ENCODE peak calls at places on chromosomes 13 and 19, in six cellular contexts. Q, X, E, N, J and B are unnamed samples.
A peak's percentile ranks its signal among the peaks of the same experiment; 100 is the strongest.

GRCh38 chr13:103282571-103283450 is 216.6 kb upstream of the SLC10A2 start:
- DNase-seq in N (no peak), X (peak; percentile 93), E (peak; percentile 18), J (no peak), Q (no peak), B (peak; percentile 93)

GRCh38 chr19:18422530-18423191 is 3.5 kb downstream of the SSBP4 start:
- DNase-seq in N (no peak), E (no peak), J (no peak), X (no peak), Q (no peak), B (no peak)

GRCh38 chr19:30076751-30077670 is 135.0 kb downstream of the URI1 start:
- DNase-seq in E (no peak), X (no peak), N (no peak), J (no peak), Q (no peak), B (no peak)

GRCh38 chr13:91375119-91375729 is 23.2 kb upstream of the GPC5 start:
- DNase-seq in Q (no peak), J (no peak), E (no peak), X (no peak), N (peak; percentile 5), B (peak; percentile 17)

GRCh38 chr19:56596676-56597075 is 1.6 kb downstream of the ZNF71 start:
- DNase-seq in E (no peak), J (no peak), Q (no peak), N (no peak), X (no peak), B (no peak)

GRCh38 chr13:106599875-106600797 is 32.2 kb upstream of the ARGLU1 start:
- DNase-seq in N (peak; percentile 54), Q (no peak), X (peak; percentile 84), E (no peak), J (no peak), B (peak; percentile 89)

GRCh38 chr13:27528908-27529307 is 78.5 kb upstream of the MTIF3 start:
- DNase-seq in J (no peak), Q (no peak), N (no peak), X (no peak), E (no peak), B (no peak)

GRCh38 chr13:79869326-79869725 is 388.4 kb downstream of the NDFIP2 start:
- DNase-seq in Q (peak; percentile 26), X (peak; percentile 12), N (no peak), J (no peak), E (no peak), B (peak; percentile 40)

GRCh38 chr19:16115309-16116039 is 3.8 kb downstream of the RAB8A start:
- DNase-seq in N (no peak), E (no peak), X (no peak), Q (no peak), J (no peak), B (no peak)

GRCh38 chr19:14061751-14062557 is at the start of gene PALM3:
- DNase-seq in E (no peak), Q (peak; percentile 95), X (no peak), N (no peak), J (no peak), B (no peak)

GRCh38 chr19:11587973-11588631 is 9.2 kb upstream of the ZNF627 start:
- DNase-seq in E (no peak), Q (no peak), X (no peak), N (no peak), J (no peak), B (no peak)

GRCh38 chr19:31553844-31554215 is 204.6 kb upstream of the TSHZ3 start:
- DNase-seq in Q (no peak), E (no peak), X (no peak), J (no peak), N (no peak), B (no peak)

GRCh38 chr13:51797664-51798488 is 6.1 kb downstream of the DHRS12 start:
- DNase-seq in N (peak; percentile 46), X (peak; percentile 40), E (peak; percentile 44), J (no peak), Q (peak; percentile 93), B (peak; percentile 69)

GRCh38 chr19:34996978-34997640 is 3.0 kb upstream of the GRAMD1A start:
- DNase-seq in Q (no peak), X (no peak), J (no peak), E (no peak), N (no peak), B (no peak)

GRCh38 chr19:38684862-38685665 is 37.6 kb downstream of the ACTN4 start:
- DNase-seq in J (no peak), X (no peak), E (no peak), N (no peak), Q (no peak), B (no peak)

GRCh38 chr13:92573467-92574057 is 653.0 kb upstream of the GPC6 start:
- DNase-seq in J (no peak), X (peak; percentile 11), N (peak; percentile 2), E (peak; percentile 0), Q (no peak), B (peak; percentile 9)

GRCh38 chr13:24208314-24208713 is 47.8 kb downstream of the SPATA13 start:
- DNase-seq in E (peak; percentile 44), J (no peak), Q (no peak), X (peak; percentile 84), N (peak; percentile 86), B (peak; percentile 84)

GRCh38 chr19:7787141-7787540 is 24.1 kb downstream of the CLEC4M start:
- DNase-seq in Q (peak; percentile 55), N (no peak), E (no peak), X (no peak), J (peak; percentile 73), B (no peak)

GRCh38 chr13:31755803-31756212 is 16.5 kb downstream of the RXFP2 start:
- DNase-seq in X (peak; percentile 75), E (no peak), Q (no peak), N (peak; percentile 89), J (no peak), B (no peak)

GRCh38 chr13:27595055-27595811 is 25.1 kb downstream of the LNX2 start:
- DNase-seq in J (no peak), Q (no peak), E (no peak), X (no peak), N (peak; percentile 3), B (no peak)

GRCh38 chr13:102799544-102800144 is 725 bp downstream of the BIVM start:
- DNase-seq in E (peak; percentile 6), N (peak; percentile 22), J (peak; percentile 60), X (peak; percentile 14), Q (peak; percentile 13), B (peak; percentile 21)

GRCh38 chr19:29448046-29448445 is 77.7 kb upstream of the VSTM2B start:
- DNase-seq in N (no peak), Q (no peak), E (no peak), J (no peak), X (no peak), B (no peak)

GRCh38 chr13:110549795-110550160 is 11.7 kb downstream of the RAB20 start:
- DNase-seq in E (no peak), Q (no peak), N (no peak), X (no peak), J (no peak), B (no peak)

GRCh38 chr19:11196406-11197287 is 698 bp downstream of the KANK2 start:
- DNase-seq in E (peak; percentile 29), Q (peak; percentile 42), X (no peak), N (peak; percentile 33), J (peak; percentile 72), B (peak; percentile 22)

GRCh38 chr19:46546194-46546896 is 50.7 kb upstream of the PNMA8B start:
- DNase-seq in J (no peak), E (peak; percentile 33), X (peak; percentile 28), Q (peak; percentile 68), N (peak; percentile 18), B (no peak)

GRCh38 chr13:97367427-97367826 is 66.5 kb upstream of the RAP2A start:
- DNase-seq in N (peak; percentile 85), E (no peak), X (peak; percentile 82), J (no peak), Q (no peak), B (peak; percentile 69)

GRCh38 chr13:45310341-45311138 is 30.4 kb downstream of the TPT1 start:
- DNase-seq in J (no peak), X (no peak), Q (no peak), E (no peak), N (no peak), B (no peak)
- H3K4me3 ChIP-seq in J (peak overlapping the region; percentile 11), X (no peak overlapping the region), Q (peak overlapping the region; percentile 31), E (peak overlapping the region; percentile 32), N (peak overlapping the region; percentile 23), B (peak overlapping the region; percentile 34)

GRCh38 chr19:44753619-44753931 is 5.1 kb downstream of the BCL3 start:
- DNase-seq in N (no peak), J (no peak), Q (no peak), X (no peak), E (no peak), B (no peak)
- H3K4me3 ChIP-seq in N (peak overlapping the region; percentile 62), J (peak overlapping the region; percentile 17), Q (peak overlapping the region; percentile 49), X (peak overlapping the region; percentile 45), E (peak overlapping the region; percentile 95), B (peak overlapping the region; percentile 40)

GRCh38 chr19:36151144-36152051 is 849 bp downstream of the COX7A1 start:
- DNase-seq in X (no peak), J (peak; percentile 74), E (no peak), Q (no peak), N (no peak), B (no peak)
- H3K4me3 ChIP-seq in X (peak overlapping the region; percentile 47), J (peak overlapping the region; percentile 72), E (no peak overlapping the region), Q (peak overlapping the region; percentile 27), N (peak overlapping the region; percentile 62), B (peak overlapping the region; percentile 26)

DNA sequence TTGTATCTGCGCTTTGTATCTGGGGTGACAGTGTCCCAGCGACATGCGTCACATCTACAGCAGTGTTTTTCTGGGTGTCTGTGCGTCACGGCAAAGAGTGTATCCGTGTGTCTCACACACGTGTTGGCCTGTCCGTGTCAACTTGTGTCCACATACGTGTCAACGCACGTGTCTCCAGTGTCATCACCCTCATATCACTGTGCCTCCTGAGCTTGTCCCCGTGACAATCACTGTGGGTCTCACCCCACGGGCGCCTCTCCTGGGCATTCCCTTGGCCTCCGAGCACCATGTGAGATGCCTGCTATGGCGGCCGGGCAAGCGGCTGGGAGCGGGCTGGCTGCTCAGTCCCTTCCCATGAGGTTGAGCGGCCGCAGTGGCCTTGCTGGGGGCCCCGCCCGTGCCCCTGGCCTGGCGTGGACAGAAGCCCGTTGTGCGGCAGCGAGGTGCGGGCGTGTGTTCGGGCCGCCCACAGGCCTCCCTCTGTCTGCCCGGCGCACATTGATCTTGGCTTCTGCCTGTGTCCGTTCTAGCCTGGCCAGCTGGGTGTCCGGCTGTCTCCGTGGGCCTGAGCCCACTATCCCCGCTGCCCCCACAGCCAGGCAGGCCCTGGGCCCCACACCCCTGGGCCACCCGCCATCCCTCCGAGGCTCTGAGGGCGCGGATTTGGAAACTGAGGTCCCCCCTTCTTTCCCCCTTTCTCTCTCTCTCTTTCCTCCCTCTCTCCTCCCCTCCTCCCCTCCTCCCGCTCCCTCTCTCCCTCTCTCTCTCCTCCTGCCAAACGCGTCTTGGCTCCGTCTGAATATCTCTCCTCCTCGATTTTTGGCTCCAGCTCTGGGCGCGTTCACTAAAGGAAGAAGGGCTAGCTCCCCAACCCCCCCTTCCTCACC is 6.5 kb downstream of the NFIX start:
- DNase-seq in J (peak; percentile 89), N (peak; percentile 76), E (no peak), Q (peak; percentile 37), X (no peak), B (peak; percentile 70)
- H3K4me3 ChIP-seq in J (no peak overlapping the region), N (peak overlapping the region; percentile 45), E (no peak overlapping the region), Q (no peak overlapping the region), X (no peak overlapping the region), B (no peak overlapping the region)